ENCODE peak calls at places on chromosomes 1 and 21, in eight cellular contexts. P is NCI-H774; M is lower lobe of right lung; Q is CD4-positive, alpha-beta T cell; I is DMS 273 treated with DMSO at 0.1 percent for 48 hours; E is CD8-positive, alpha-beta memory T cell; U is psoas muscle; N is PC-9. J is an unnamed sample.

GRCh38 chr1:37307907-37308570 is 166.3 kb upstream of the ZC3H12A start:
- DNase-seq in P (no peak), M (no peak), Q (no peak), I (no peak), E (no peak), U (no peak), N (no peak), J (no peak)

GRCh38 chr1:210384625-210385024 is 55.9 kb downstream of the HHAT start:
- DNase-seq in P (no peak), M (no peak), Q (no peak), I (no peak), E (no peak), U (no peak), N (no peak), J (no peak)

GRCh38 chr21:37341254-37341960 is 25.2 kb upstream of the DYRK1A start:
- DNase-seq in P (no peak), M (no peak), Q (no peak), I (no peak), E (no peak), U (no peak), N (no peak), J (no peak)

GRCh38 chr1:101344745-101345144 is 107.9 kb downstream of the S1PR1 start:
- DNase-seq in P (no peak), M (no peak), Q (no peak), I (no peak), E (no peak), U (no peak), N (no peak), J (no peak)

GRCh38 chr1:154712166-154712838 is 104.3 kb upstream of the ADAR start:
- DNase-seq in P (no peak), M (no peak), Q (no peak), I (no peak), E (no peak), U (no peak), N (no peak), J (no peak)

GRCh38 chr1:93346472-93346991 is 825 bp downstream of the DR1 start:
- DNase-seq in P (no peak), M (no peak), Q (peak; percentile 18), I (no peak), E (peak; percentile 44), U (no peak), N (no peak), J (peak; percentile 21)

GRCh38 chr21:25717491-25718139 is 17.1 kb downstream of the ATP5PF start:
- DNase-seq in P (no peak), M (no peak), Q (no peak), I (no peak), E (no peak), U (no peak), N (no peak), J (no peak)

GRCh38 chr1:202968895-202969295 is 1.8 kb upstream of the CYB5R1 start:
- DNase-seq in P (no peak), M (peak; percentile 67), Q (peak; percentile 7), I (no peak), E (no peak), U (no peak), N (no peak), J (no peak)

GRCh38 chr1:211928222-211928856 is 97.8 kb upstream of the LPGAT1 start:
- DNase-seq in P (peak; percentile 73), M (peak; percentile 71), Q (no peak), I (no peak), E (no peak), U (no peak), N (peak; percentile 65), J (no peak)

GRCh38 chr1:160309183-160309535 is 24.2 kb upstream of the PEX19 start:
- DNase-seq in P (no peak), M (no peak), Q (no peak), I (no peak), E (no peak), U (no peak), N (no peak), J (no peak)

GRCh38 chr1:158810311-158810710 is 20.8 kb upstream of the MNDA start:
- DNase-seq in P (no peak), M (no peak), Q (no peak), I (no peak), E (no peak), U (no peak), N (no peak), J (no peak)

GRCh38 chr1:245837741-245838140 is 669.3 kb downstream of the SMYD3 start:
- DNase-seq in P (no peak), M (no peak), Q (no peak), I (no peak), E (no peak), U (no peak), N (no peak), J (no peak)

GRCh38 chr1:3015744-3016143 is 5.5 kb upstream of the ACTRT2 start:
- DNase-seq in P (no peak), M (no peak), Q (no peak), I (no peak), E (no peak), U (no peak), N (no peak), J (no peak)

GRCh38 chr21:42677339-42678117 is 24.1 kb downstream of the PDE9A start:
- DNase-seq in P (no peak), M (no peak), Q (no peak), I (no peak), E (no peak), U (peak; percentile 12), N (peak; percentile 19), J (no peak)

J was measured in T-helper 17 cell.